ENCODE peak calls at places on chromosomes 5 and 9, in seven cellular contexts. P, V, A, I, C, F and W are unnamed samples.

GRCh38 chr9:10045598-10045997 is 567.2 kb downstream of the PTPRD start:
- DNase-seq in P (no peak), V (peak; percentile 5), A (no peak), I (peak; percentile 8), C (peak; percentile 14), F (no peak), W (no peak)

GRCh38 chr5:69444127-69444754 is 29.3 kb downstream of the MARVELD2 start:
- DNase-seq in P (peak; percentile 51), V (no peak), A (no peak), I (no peak), C (no peak), F (peak; percentile 29), W (no peak)

GRCh38 chr5:179198865-179199645 is 138.9 kb downstream of the ZNF354C start:
- DNase-seq in P (peak; percentile 33), V (no peak), A (no peak), I (no peak), C (no peak), F (no peak), W (no peak)

GRCh38 chr5:135645336-135645735 is 66.5 kb upstream of the CXCL14 start:
- DNase-seq in P (no peak), V (no peak), A (no peak), I (no peak), C (no peak), F (no peak), W (no peak)

GRCh38 chr9:99335280-99335679 is 113.2 kb downstream of the SEC61B start:
- DNase-seq in P (no peak), V (no peak), A (no peak), I (no peak), C (no peak), F (no peak), W (no peak)

GRCh38 chr5:138273834-138274188 is 610 bp downstream of the GFRA3 start:
- DNase-seq in P (no peak), V (no peak), A (no peak), I (no peak), C (no peak), F (no peak), W (no peak)

GRCh38 chr9:137631608-137632431 is 13.0 kb downstream of the EHMT1 start:
- DNase-seq in P (no peak), V (no peak), A (no peak), I (no peak), C (no peak), F (no peak), W (no peak)

GRCh38 chr5:6583049-6583880 is 49.6 kb downstream of the NSUN2 start:
- DNase-seq in P (no peak), V (no peak), A (no peak), I (peak; percentile 16), C (peak; percentile 4), F (peak; percentile 28), W (no peak)

GRCh38 chr5:91706785-91707520 is 323.8 kb upstream of the ARRDC3 start:
- DNase-seq in P (no peak), V (peak; percentile 22), A (no peak), I (no peak), C (peak; percentile 17), F (no peak), W (no peak)

GRCh38 chr9:89593776-89594427 is 10.9 kb upstream of the GADD45G start:
- DNase-seq in P (peak; percentile 83), V (no peak), A (no peak), I (peak; percentile 27), C (peak; percentile 46), F (peak; percentile 64), W (no peak)

GRCh38 chr5:75049581-75050274 is 2.6 kb downstream of the GCNT4 start:
- DNase-seq in P (peak; percentile 61), V (no peak), A (no peak), I (peak; percentile 65), C (peak; percentile 74), F (peak; percentile 66), W (no peak)

GRCh38 chr5:178288373-178289368 is 56.1 kb upstream of the PHYKPL start:
- DNase-seq in P (peak; percentile 29), V (no peak), A (no peak), I (no peak), C (no peak), F (no peak), W (no peak)

GRCh38 chr5:19977069-19977468 is 10.9 kb downstream of the CDH18 start:
- DNase-seq in P (no peak), V (no peak), A (no peak), I (no peak), C (no peak), F (no peak), W (no peak)

GRCh38 chr5:63572751-63573150 is 389.5 kb downstream of the HTR1A start:
- DNase-seq in P (no peak), V (no peak), A (no peak), I (no peak), C (no peak), F (no peak), W (no peak)

GRCh38 chr5:75034137-75034739 is 18.1 kb downstream of the GCNT4 start:
- DNase-seq in P (no peak), V (no peak), A (no peak), I (no peak), C (no peak), F (peak; percentile 75), W (no peak)

GRCh38 chr5:21823588-21823987 is 1029.6 kb downstream of the CDH12 start:
- DNase-seq in P (no peak), V (no peak), A (no peak), I (no peak), C (peak; percentile 39), F (no peak), W (no peak)

GRCh38 chr9:109317311-109317978 is 3.4 kb downstream of the EPB41L4B start:
- DNase-seq in P (no peak), V (no peak), A (no peak), I (no peak), C (no peak), F (no peak), W (no peak)

GRCh38 chr9:135523521-135524129 is 2.4 kb downstream of the LCN1 start:
- DNase-seq in P (no peak), V (no peak), A (no peak), I (no peak), C (no peak), F (no peak), W (no peak)

GRCh38 chr9:38022995-38023394 is 46.0 kb downstream of the SHB start:
- DNase-seq in P (no peak), V (no peak), A (no peak), I (no peak), C (no peak), F (no peak), W (no peak)

GRCh38 chr9:122106576-122106975 is 13.5 kb upstream of the TTLL11 start:
- DNase-seq in P (no peak), V (no peak), A (no peak), I (peak; percentile 13), C (no peak), F (no peak), W (no peak)

GRCh38 chr9:87080512-87081225 is 133.4 kb upstream of the GAS1 start:
- DNase-seq in P (no peak), V (no peak), A (no peak), I (peak; percentile 90), C (peak; percentile 86), F (no peak), W (no peak)

GRCh38 chr5:54243483-54244080 is 66.8 kb downstream of the ARL15 start:
- DNase-seq in P (no peak), V (peak; percentile 28), A (no peak), I (peak; percentile 49), C (peak; percentile 64), F (no peak), W (no peak)

GRCh38 chr9:115207003-115207837 is 89.3 kb upstream of the TNC start:
- DNase-seq in P (no peak), V (no peak), A (no peak), I (peak; percentile 48), C (no peak), F (no peak), W (no peak)

GRCh38 chr5:178387061-178387855 is 154.7 kb upstream of the PHYKPL start:
- DNase-seq in P (no peak), V (no peak), A (no peak), I (no peak), C (no peak), F (no peak), W (no peak)

GRCh38 chr5:132477784-132478497 is 12.6 kb downstream of the IRF1 start:
- DNase-seq in P (peak; percentile 83), V (no peak), A (no peak), I (no peak), C (no peak), F (no peak), W (no peak)
- TF ChIP-seq CTCF in P (no peak), V (no peak), A (no peak), I (no peak), C (no peak), F (no peak), W (no peak)

DNA sequence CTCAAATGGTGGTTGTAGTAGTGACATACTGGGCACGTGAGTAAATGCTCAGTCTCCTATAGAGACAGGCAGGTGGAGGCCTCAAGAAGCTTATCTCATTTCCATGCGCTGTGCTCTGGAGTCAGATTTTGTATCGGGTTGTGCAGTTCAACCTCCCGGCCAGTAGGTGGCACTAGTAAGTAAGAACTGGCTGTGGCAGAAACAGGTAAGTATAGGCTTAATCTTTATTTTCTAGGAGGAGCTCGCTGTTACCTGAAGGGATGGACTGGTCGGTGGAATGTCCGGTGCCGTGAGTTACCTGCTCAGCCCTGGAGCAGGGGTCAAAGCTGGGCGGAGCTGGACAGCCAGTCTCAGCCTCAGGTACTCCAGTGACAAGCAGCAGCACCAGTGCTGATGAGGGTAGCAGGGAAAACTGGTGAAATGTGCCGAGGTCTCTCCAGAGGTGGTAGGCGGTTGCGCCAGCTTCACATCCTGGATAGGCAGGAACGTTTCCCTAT is 880.1 kb upstream of the SEMA6A start:
- DNase-seq in P (peak; percentile 70), V (no peak), A (no peak), I (peak; percentile 7), C (peak; percentile 27), F (peak; percentile 49), W (no peak)
- H3K4me3 ChIP-seq in P (peak overlapping the region; percentile 43), V (no peak overlapping the region), A (no peak overlapping the region), I (no peak overlapping the region), C (no peak overlapping the region), F (peak overlapping the region; percentile 39), W (no peak overlapping the region)

GRCh38 chr5:77973253-77973609 is 197.1 kb upstream of the TBCA start:
- DNase-seq in P (no peak), V (no peak), A (no peak), I (no peak), C (no peak), F (no peak), W (no peak)
- TF ChIP-seq CTCF in P (no peak), V (no peak), A (no peak), I (no peak), C (no peak), F (no peak), W (no peak)

DNA sequence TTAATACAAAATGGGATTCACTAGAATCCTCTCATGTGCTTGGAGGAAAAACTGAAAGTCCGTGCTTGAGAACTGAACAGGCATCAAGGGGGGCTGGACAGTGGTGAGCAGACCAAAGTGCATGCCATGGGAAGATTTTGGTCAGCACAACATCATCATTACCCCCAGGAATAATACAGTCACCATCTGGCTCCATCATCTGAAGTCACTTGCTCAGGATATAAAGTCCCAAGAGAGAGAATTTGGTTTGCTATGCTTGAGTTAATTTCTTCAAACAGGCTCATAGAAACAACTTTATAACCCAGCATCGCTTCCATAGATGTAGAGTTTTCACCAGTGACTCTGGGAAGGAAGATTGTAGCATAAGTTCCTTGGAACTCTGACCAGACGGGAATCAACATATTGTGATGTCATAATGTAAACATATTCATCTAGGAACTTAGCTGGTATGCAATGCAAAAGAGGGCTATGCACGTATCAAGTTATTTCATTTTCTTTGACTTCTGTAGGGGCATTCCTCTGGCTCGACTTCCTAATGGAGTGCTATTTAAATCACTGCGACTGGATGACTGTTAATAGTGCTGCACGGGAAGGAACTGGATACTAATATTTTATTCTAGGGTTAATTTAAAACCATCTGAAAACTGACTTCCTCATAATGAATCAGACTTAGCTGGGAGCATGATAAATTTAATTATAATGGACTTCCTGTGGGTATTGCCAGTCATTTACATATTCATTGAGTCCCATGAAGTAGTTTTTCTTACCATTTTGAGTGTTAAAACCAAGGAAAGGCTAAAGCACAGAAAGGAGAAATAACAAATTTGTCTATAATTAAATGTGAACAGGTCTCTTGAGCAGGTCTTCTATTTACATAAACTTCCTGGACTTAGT is 145.2 kb downstream of the MTRR start:
- DNase-seq in P (no peak), V (no peak), A (no peak), I (no peak), C (no peak), F (no peak), W (no peak)
- H3K4me3 ChIP-seq in P (no peak overlapping the region), V (no peak overlapping the region), A (no peak overlapping the region), I (no peak overlapping the region), C (no peak overlapping the region), F (no peak overlapping the region), W (no peak overlapping the region)